ENCODE peak calls at places on chromosomes 7 and 10, in ten cellular contexts. R is IMR-90, H is omental fat pad, T is neural crest cell, V is tibial nerve, E is HFF-Myc, N is fibroblast of mammary gland, G is right atrium auricular region, P is endothelial cell, J is glutamatergic neuron. C is an unnamed sample.

GRCh38 chr10:13712799-13713581 is 126.2 kb downstream of the PRPF18 start:
- DNase-seq in R (peak), H (peak), T (no peak), V (peak), E (peak), N (peak), G (peak), P (no peak), J (no peak), C (peak)

GRCh38 chr7:2014391-2015241 is 218.1 kb downstream of the MAD1L1 start:
- DNase-seq in R (no peak), H (no peak), T (no peak), V (no peak), E (no peak), N (no peak), G (no peak), P (no peak), J (no peak), C (no peak)

GRCh38 chr10:106711313-106711906 is 453.1 kb downstream of the SORCS1 start:
- DNase-seq in R (no peak), H (peak), T (peak), V (peak), E (peak), N (peak), G (no peak), P (peak), J (peak), C (no peak)

GRCh38 chr10:98323221-98324164 is 55.5 kb upstream of the LOXL4 start:
- DNase-seq in R (peak), H (no peak), T (no peak), V (peak), E (peak), N (peak), G (peak), P (no peak), J (no peak), C (peak)

GRCh38 chr7:36289833-36290661 is 99.6 kb upstream of the ANLN start:
- DNase-seq in R (no peak), H (no peak), T (no peak), V (no peak), E (no peak), N (peak), G (no peak), P (no peak), J (no peak), C (no peak)

GRCh38 chr7:26326211-26326610 is 34.5 kb downstream of the SNX10 start:
- DNase-seq in R (no peak), H (no peak), T (no peak), V (no peak), E (no peak), N (peak), G (no peak), P (no peak), J (no peak), C (no peak)

GRCh38 chr7:47301078-47301477 is 280.8 kb downstream of the TNS3 start:
- DNase-seq in R (no peak), H (no peak), T (peak), V (no peak), E (no peak), N (no peak), G (peak), P (no peak), J (no peak), C (no peak)

GRCh38 chr10:79027147-79028055 is 41.4 kb upstream of the ZMIZ1 start:
- DNase-seq in R (no peak), H (no peak), T (no peak), V (no peak), E (no peak), N (no peak), G (no peak), P (no peak), J (no peak), C (no peak)

GRCh38 chr10:17768957-17769356 is 17.0 kb downstream of the TMEM236 start:
- DNase-seq in R (peak), H (no peak), T (no peak), V (no peak), E (no peak), N (peak), G (no peak), P (no peak), J (no peak), C (peak)

GRCh38 chr10:88810196-88810961 is 7.8 kb downstream of the LIPM start:
- DNase-seq in R (peak), H (no peak), T (no peak), V (no peak), E (peak), N (peak), G (no peak), P (peak), J (no peak), C (peak)

GRCh38 chr10:132443998-132444876 is 47.2 kb downstream of the PWWP2B start:
- DNase-seq in R (no peak), H (no peak), T (no peak), V (no peak), E (no peak), N (no peak), G (no peak), P (no peak), J (no peak), C (no peak)

GRCh38 chr7:66176914-66177313 is 28.2 kb upstream of the TPST1 start:
- DNase-seq in R (no peak), H (no peak), T (no peak), V (no peak), E (no peak), N (no peak), G (no peak), P (no peak), J (no peak), C (no peak)

GRCh38 chr7:44999245-45000095 is 531 bp upstream of the CCM2 start:
- DNase-seq in R (peak), H (peak), T (peak), V (peak), E (peak), N (peak), G (peak), P (peak), J (peak), C (peak)

GRCh38 chr10:23556727-23557440 is 118.0 kb downstream of the OTUD1 start:
- DNase-seq in R (peak), H (no peak), T (no peak), V (no peak), E (peak), N (peak), G (no peak), P (no peak), J (no peak), C (peak)

GRCh38 chr10:122849900-122850605 is 4.4 kb upstream of the CUZD1 start:
- DNase-seq in R (peak), H (no peak), T (no peak), V (no peak), E (no peak), N (no peak), G (no peak), P (no peak), J (no peak), C (no peak)

GRCh38 chr7:119175916-119176627 is 951.6 kb downstream of the ANKRD7 start:
- DNase-seq in R (peak), H (no peak), T (peak), V (no peak), E (no peak), N (peak), G (no peak), P (peak), J (peak), C (peak)

GRCh38 chr10:58998924-58999713 is 177.3 kb upstream of the PHYHIPL start:
- DNase-seq in R (no peak), H (no peak), T (no peak), V (peak), E (no peak), N (peak), G (no peak), P (no peak), J (no peak), C (no peak)

GRCh38 chr7:79317728-79318127 is 135.7 kb downstream of the MAGI2 start:
- DNase-seq in R (peak), H (no peak), T (no peak), V (no peak), E (peak), N (peak), G (no peak), P (no peak), J (no peak), C (peak)

GRCh38 chr10:80405636-80406035 is 2.7 kb upstream of the PRXL2A start:
- DNase-seq in R (peak), H (no peak), T (no peak), V (no peak), E (peak), N (no peak), G (no peak), P (no peak), J (no peak), C (no peak)

GRCh38 chr10:111086602-111087001 is 9.8 kb downstream of the ADRA2A start:
- DNase-seq in R (no peak), H (no peak), T (no peak), V (no peak), E (no peak), N (no peak), G (peak), P (no peak), J (no peak), C (no peak)

GRCh38 chr7:151327659-151328058 is 14.0 kb upstream of the NUB1 start:
- DNase-seq in R (peak), H (no peak), T (no peak), V (no peak), E (no peak), N (peak), G (no peak), P (no peak), J (no peak), C (peak)

GRCh38 chr10:6915307-6915706 is 335.2 kb upstream of the PRKCQ start:
- DNase-seq in R (no peak), H (no peak), T (no peak), V (no peak), E (no peak), N (no peak), G (no peak), P (no peak), J (no peak), C (no peak)

GRCh38 chr7:4751398-4751947 is 23.9 kb upstream of the AP5Z1 start:
- DNase-seq in R (no peak), H (no peak), T (no peak), V (no peak), E (no peak), N (no peak), G (no peak), P (no peak), J (no peak), C (no peak)

GRCh38 chr7:75732764-75733630 is 5.7 kb downstream of the HIP1 start:
- DNase-seq in R (peak), H (no peak), T (no peak), V (no peak), E (peak), N (peak), G (no peak), P (no peak), J (no peak), C (peak)

GRCh38 chr7:33888206-33888605 is 17.1 kb upstream of the BMPER start:
- DNase-seq in R (no peak), H (no peak), T (no peak), V (no peak), E (no peak), N (no peak), G (no peak), P (no peak), J (peak), C (no peak)

GRCh38 chr7:954330-955238 is at the start of gene ADAP1:
- DNase-seq in R (peak), H (no peak), T (peak), V (no peak), E (no peak), N (no peak), G (no peak), P (peak), J (peak), C (no peak)
- TF ChIP-seq CTCF in R (peak), H (no peak), T (peak), V (peak), E (no peak), N (no peak), G (no peak), P (no peak), J (no peak), C (no peak)

GRCh38 chr10:123974406-123974805 is 82.8 kb upstream of the CPXM2 start:
- DNase-seq in R (peak), H (no peak), T (no peak), V (no peak), E (peak), N (peak), G (no peak), P (no peak), J (no peak), C (peak)

GRCh38 chr10:123970207-123970926 is 78.8 kb upstream of the CPXM2 start:
- DNase-seq in R (no peak), H (no peak), T (no peak), V (no peak), E (no peak), N (no peak), G (no peak), P (no peak), J (no peak), C (no peak)

GRCh38 chr10:123967626-123968243 is 76.1 kb upstream of the CPXM2 start:
- DNase-seq in R (peak), H (peak), T (peak), V (peak), E (no peak), N (peak), G (peak), P (peak), J (peak), C (peak)

GRCh38 chr10:123970927-123971286 is 79.3 kb upstream of the CPXM2 start:
- DNase-seq in R (no peak), H (no peak), T (no peak), V (no peak), E (no peak), N (no peak), G (no peak), P (no peak), J (no peak), C (no peak)

DNA sequence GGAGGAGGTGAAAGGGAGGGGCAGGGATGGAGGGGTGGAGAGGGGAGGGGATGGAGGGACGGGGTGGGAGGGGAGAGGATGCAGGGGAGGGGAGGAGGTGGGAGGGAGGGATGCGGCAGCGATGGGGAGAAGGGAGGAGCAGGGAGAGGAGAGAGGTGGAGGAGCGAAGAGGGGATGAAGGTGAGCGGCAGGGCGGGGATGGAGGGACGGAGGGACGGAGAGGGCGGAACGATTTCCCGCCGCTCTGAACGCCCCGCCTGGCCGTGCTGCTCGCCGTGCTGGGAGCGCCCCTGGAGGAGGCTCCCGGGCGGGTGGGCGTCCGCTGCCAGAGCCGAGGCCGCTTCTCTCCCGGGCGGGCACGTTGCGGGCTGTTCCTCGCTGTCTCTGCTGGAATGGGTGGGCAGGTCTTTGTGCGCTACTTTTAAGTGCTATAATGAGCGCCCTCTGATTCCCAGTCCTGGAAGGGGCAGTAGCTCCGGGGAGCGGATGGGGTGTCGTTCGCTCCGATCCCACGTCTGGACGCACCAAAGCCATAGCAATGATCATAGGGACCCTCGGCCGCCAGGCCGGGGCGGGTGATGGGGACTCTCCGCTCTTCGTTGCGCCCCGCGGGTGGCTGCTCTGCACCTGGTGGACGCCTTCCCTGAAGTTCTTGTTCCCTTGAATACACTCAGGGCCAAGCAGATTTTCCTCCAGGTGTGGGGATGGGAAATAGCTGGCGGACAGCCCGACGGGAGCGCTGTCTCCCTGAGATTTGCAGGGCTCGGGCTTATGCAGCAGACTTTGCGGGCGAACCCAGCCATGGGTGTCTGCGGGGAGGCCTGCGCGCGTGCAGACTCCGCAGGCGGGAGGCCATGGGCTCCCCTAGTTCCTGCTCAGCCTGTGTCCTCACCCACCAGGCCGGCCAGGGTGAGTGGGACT is 81.1 kb upstream of the CPXM2 start:
- DNase-seq in R (no peak), H (no peak), T (peak), V (no peak), E (no peak), N (no peak), G (no peak), P (peak), J (peak), C (no peak)
- TF ChIP-seq CTCF in R (no peak), H (no peak), T (peak), V (no peak), E (no peak), N (no peak), G (no peak), P (no peak), J (no peak), C (no peak)

GRCh38 chr7:155263522-155264197 is 34.0 kb upstream of the INSIG1 start:
- DNase-seq in R (no peak), H (no peak), T (no peak), V (no peak), E (no peak), N (peak), G (no peak), P (no peak), J (no peak), C (no peak)
- TF ChIP-seq CTCF in R (no peak), H (no peak), T (no peak), V (no peak), E (no peak), N (peak), G (no peak), P (no peak), J (no peak), C (no peak)

GRCh38 chr7:55432937-55433784 is 68.0 kb downstream of the LANCL2 start:
- DNase-seq in R (peak), H (no peak), T (no peak), V (no peak), E (no peak), N (peak), G (no peak), P (no peak), J (no peak), C (peak)
- TF ChIP-seq CTCF in R (peak), H (no peak), T (peak), V (peak), E (peak), N (peak), G (no peak), P (peak), J (peak), C (peak)